ENCODE peak calls at places on chromosomes 2 and 18, in five cellular contexts. N, K, I, W and C are unnamed samples.

GRCh38 chr18:22193466-22193865 is 24.1 kb downstream of the GATA6 start:
- DNase-seq in N (no peak), I (no peak), K (peak), W (no peak), C (no peak)

GRCh38 chr2:205903549-205904129 is 182.3 kb downstream of the INO80D start:
- DNase-seq in I (no peak), N (no peak), W (no peak), K (peak), C (no peak)

GRCh38 chr2:240586919-240587800 is 626 bp downstream of the CAPN10 start:
- DNase-seq in K (no peak), N (peak), W (no peak), I (peak), C (no peak)

GRCh38 chr2:134232868-134233732 is 20.8 kb upstream of the MGAT5 start:
- DNase-seq in I (peak), W (no peak), K (no peak), N (no peak), C (no peak)

GRCh38 chr18:36314098-36314497 is 16.6 kb downstream of the FHOD3 start:
- DNase-seq in N (no peak), I (no peak), W (no peak), K (peak), C (no peak)

GRCh38 chr2:219269362-219270054 is 9.7 kb upstream of the DNAJB2 start:
- DNase-seq in K (no peak), N (no peak), W (no peak), I (no peak), C (no peak)

GRCh38 chr2:69340101-69340775 is 46.8 kb downstream of the GFPT1 start:
- DNase-seq in I (no peak), N (no peak), W (no peak), K (peak), C (no peak)

GRCh38 chr18:36897253-36897652 is 68.3 kb downstream of the KIAA1328 start:
- DNase-seq in W (no peak), N (no peak), I (no peak), K (no peak), C (no peak)

GRCh38 chr18:21672868-21673267 is 31.7 kb downstream of the ABHD3 start:
- DNase-seq in K (peak), I (no peak), N (peak), W (no peak), C (no peak)

GRCh38 chr2:72090271-72090720 is 57.4 kb downstream of the CYP26B1 start:
- DNase-seq in W (no peak), N (no peak), I (no peak), K (no peak), C (no peak)

GRCh38 chr18:3966985-3967856 is 487.9 kb downstream of the DLGAP1 start:
- DNase-seq in N (peak), K (peak), I (no peak), W (no peak), C (no peak)

GRCh38 chr2:86302320-86302719 is 35.1 kb downstream of the REEP1 start:
- DNase-seq in K (peak), N (no peak), W (peak), I (no peak), C (no peak)

GRCh38 chr2:143936758-143937562 is 583.0 kb downstream of the ZEB2 start:
- DNase-seq in W (peak), K (peak), I (no peak), N (no peak), C (no peak)

GRCh38 chr2:219759801-219760200 is 132.4 kb downstream of the SLC4A3 start:
- DNase-seq in K (no peak), I (no peak), N (no peak), W (no peak), C (no peak)

GRCh38 chr2:240437861-240438809 is 2.7 kb downstream of the GPC1 start:
- DNase-seq in W (peak), N (peak), I (peak), K (peak), C (peak)

GRCh38 chr2:239803102-239803763 is 221.9 kb downstream of the NDUFA10 start:
- DNase-seq in N (no peak), W (no peak), K (no peak), I (no peak), C (peak)

GRCh38 chr2:107380912-107381311 is 445.8 kb upstream of the RGPD4 start:
- DNase-seq in K (no peak), N (no peak), W (no peak), I (no peak), C (no peak)

GRCh38 chr18:21331094-21331493 is 89.1 kb downstream of the GREB1L start:
- DNase-seq in K (no peak), I (no peak), N (no peak), W (no peak), C (no peak)

GRCh38 chr2:142347751-142348150 is 216.9 kb upstream of the LRP1B start:
- DNase-seq in K (no peak), N (no peak), I (no peak), W (no peak), C (no peak)

GRCh38 chr2:16121231-16121985 is 181.1 kb downstream of the MYCN start:
- DNase-seq in I (no peak), W (no peak), N (no peak), K (no peak), C (no peak)

GRCh38 chr2:3631851-3632659 is 25.9 kb upstream of the ALLC start:
- DNase-seq in I (no peak), W (no peak), N (no peak), K (no peak), C (no peak)

GRCh38 chr2:10897956-10898355 is 13.8 kb upstream of the KCNF1 start:
- DNase-seq in K (no peak), W (no peak), I (no peak), N (no peak), C (no peak)

GRCh38 chr2:118279005-118279404 is 190.7 kb downstream of the INSIG2 start:
- DNase-seq in N (no peak), K (no peak), I (no peak), W (no peak), C (no peak)

GRCh38 chr2:240467659-240468299 is 32.3 kb downstream of the GPC1 start:
- DNase-seq in N (peak), I (no peak), K (no peak), W (no peak), C (peak)

GRCh38 chr18:59539108-59539507 is 158.1 kb downstream of the CCBE1 start:
- DNase-seq in I (no peak), N (no peak), W (no peak), K (no peak), C (no peak)

GRCh38 chr2:3638456-3638810 is 19.6 kb upstream of the ALLC start:
- DNase-seq in W (no peak), N (no peak), I (no peak), K (no peak), C (no peak)

GRCh38 chr2:95323347-95324155 is 26.4 kb downstream of the KCNIP3 start:
- DNase-seq in K (no peak), N (peak), I (no peak), W (no peak), C (no peak)